ENCODE peak calls at places on chromosomes 2 and 18, in four cellular contexts. F is IMR-90, A is fibroblast of lung, K is PC-9. L is an unnamed sample.

GRCh38 chr18:9757851-9758587 is 49.9 kb downstream of the RAB31 start:
- DNase-seq in F (peak; percentile 57), A (peak; percentile 85), K (no peak), L (peak; percentile 22)

GRCh38 chr2:231985823-231986261 is 24.3 kb downstream of the DIS3L2 start:
- DNase-seq in F (no peak), A (no peak), K (no peak), L (peak; percentile 80)

GRCh38 chr18:48292229-48292628 is 117.0 kb downstream of the ZBTB7C start:
- DNase-seq in F (no peak), A (no peak), K (no peak), L (no peak)

GRCh38 chr2:29663266-29663665 is 258.1 kb downstream of the ALK start:
- DNase-seq in F (peak; percentile 70), A (peak; percentile 77), K (no peak), L (peak; percentile 73)

GRCh38 chr2:151289972-151290335 is 486 bp upstream of the NMI start:
- DNase-seq in F (peak; percentile 53), A (no peak), K (peak; percentile 87), L (peak; percentile 76)

GRCh38 chr2:112728384-112729175 is 7.8 kb downstream of the NT5DC4 start:
- DNase-seq in F (no peak), A (no peak), K (no peak), L (no peak)

GRCh38 chr18:62170857-62171256 is 16.0 kb downstream of the PIGN start:
- DNase-seq in F (no peak), A (peak; percentile 6), K (no peak), L (no peak)

GRCh38 chr2:73268831-73269685 is 15.2 kb downstream of the FBXO41 start:
- DNase-seq in F (peak; percentile 11), A (peak; percentile 32), K (no peak), L (peak; percentile 70)

GRCh38 chr2:156321243-156321904 is 11.1 kb downstream of the NR4A2 start:
- DNase-seq in F (no peak), A (no peak), K (no peak), L (no peak)

GRCh38 chr2:224577541-224577940 is 7.6 kb downstream of the CUL3 start:
- DNase-seq in F (no peak), A (no peak), K (no peak), L (no peak)

GRCh38 chr2:48694143-48694542 is 61.4 kb downstream of the LHCGR start:
- DNase-seq in F (peak; percentile 64), A (peak; percentile 92), K (no peak), L (peak; percentile 6)

GRCh38 chr2:38873763-38874162 is 2.0 kb downstream of the DHX57 start:
- DNase-seq in F (no peak), A (no peak), K (no peak), L (no peak)

GRCh38 chr18:27602092-27602491 is 417.0 kb upstream of the CHST9 start:
- DNase-seq in F (no peak), A (no peak), K (no peak), L (no peak)

GRCh38 chr2:62300925-62301324 is 105.0 kb downstream of the B3GNT2 start:
- DNase-seq in F (peak; percentile 6), A (no peak), K (no peak), L (no peak)

GRCh38 chr2:230762317-230762896 is 49.8 kb downstream of the CAB39 start:
- DNase-seq in F (no peak), A (no peak), K (no peak), L (peak; percentile 28)

GRCh38 chr2:182852787-182853186 is 13.7 kb downstream of the FRZB start:
- DNase-seq in F (no peak), A (peak; percentile 45), K (no peak), L (no peak)

GRCh38 chr2:171345971-171346722 is 87.6 kb downstream of the METTL8 start:
- DNase-seq in F (no peak), A (no peak), K (peak; percentile 59), L (no peak)

GRCh38 chr2:160033732-160034392 is 28.6 kb downstream of the PLA2R1 start:
- DNase-seq in F (peak; percentile 20), A (peak; percentile 57), K (no peak), L (no peak)

GRCh38 chr2:131030478-131030971 is 62.7 kb downstream of the FAM168B start:
- DNase-seq in F (no peak), A (no peak), K (no peak), L (no peak)

GRCh38 chr2:112803691-112804521 is 19.6 kb upstream of the IL1A start:
- DNase-seq in F (peak; percentile 94), A (peak; percentile 77), K (peak; percentile 80), L (peak; percentile 93)

GRCh38 chr2:25819597-25820039 is 58.7 kb downstream of the ASXL2 start:
- DNase-seq in F (no peak), A (no peak), K (no peak), L (no peak)

GRCh38 chr18:4541588-4541987 is 86.5 kb upstream of the DLGAP1 start:
- DNase-seq in F (no peak), A (no peak), K (no peak), L (no peak)

GRCh38 chr18:76458522-76459311 is 36.3 kb downstream of the ZNF516 start:
- DNase-seq in F (no peak), A (no peak), K (no peak), L (no peak)
- H3K4me1 ChIP-seq in F (peaks cover 45% of the 10 kb centered on the region), A (peaks cover 16% of the 10 kb centered on the region), K (no peaks in the 10 kb centered on the region), L (peaks cover 26% of the 10 kb centered on the region)

GRCh38 chr2:45205985-45206384 is 196.7 kb upstream of the SIX2 start:
- DNase-seq in F (no peak), A (no peak), K (no peak), L (no peak)
- H3K4me1 ChIP-seq in F (no peaks in the 10 kb centered on the region), A (no peaks in the 10 kb centered on the region), K (peaks cover 7% of the 10 kb centered on the region), L (no peaks in the 10 kb centered on the region)

DNA sequence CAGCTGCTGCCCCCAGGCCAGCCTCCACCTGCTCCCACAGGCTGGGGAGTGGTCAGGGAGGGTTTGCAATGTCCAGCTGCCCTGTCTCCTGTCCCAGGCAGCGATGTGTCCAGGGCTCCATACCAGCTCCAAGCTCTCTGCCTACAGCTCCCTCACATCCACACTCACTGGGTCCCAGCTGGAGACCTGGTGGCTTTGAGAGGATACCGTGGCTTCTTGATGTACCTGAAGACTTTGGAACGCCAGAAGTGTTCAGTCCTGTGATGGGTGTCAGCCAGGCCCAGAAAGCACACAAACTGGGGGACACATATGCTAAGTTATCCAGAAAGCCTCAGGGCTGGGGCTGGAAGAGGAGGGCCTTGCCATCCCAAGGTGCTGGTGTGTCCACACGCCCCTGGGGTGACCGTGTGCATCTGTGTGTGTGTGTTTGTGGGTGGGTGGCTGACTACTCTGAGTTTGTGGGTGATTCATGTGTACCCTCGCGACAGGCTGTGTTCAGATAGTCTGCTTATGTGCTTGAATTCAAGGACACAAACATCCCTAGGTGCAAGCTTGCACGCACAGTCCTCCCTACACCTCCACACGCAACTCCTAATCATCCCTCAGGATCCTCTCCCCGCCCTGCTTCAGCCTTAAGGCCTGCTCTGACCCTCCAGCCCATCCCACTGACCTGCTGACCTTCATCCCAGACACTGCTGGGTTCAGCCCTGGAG is 33.3 kb downstream of the ZFP36L2 start:
- DNase-seq in F (no peak), A (no peak), K (no peak), L (no peak)
- H3K4me1 ChIP-seq in F (no peaks in the 10 kb centered on the region), A (no peaks in the 10 kb centered on the region), K (peaks cover 26% of the 10 kb centered on the region), L (no peaks in the 10 kb centered on the region)

DNA sequence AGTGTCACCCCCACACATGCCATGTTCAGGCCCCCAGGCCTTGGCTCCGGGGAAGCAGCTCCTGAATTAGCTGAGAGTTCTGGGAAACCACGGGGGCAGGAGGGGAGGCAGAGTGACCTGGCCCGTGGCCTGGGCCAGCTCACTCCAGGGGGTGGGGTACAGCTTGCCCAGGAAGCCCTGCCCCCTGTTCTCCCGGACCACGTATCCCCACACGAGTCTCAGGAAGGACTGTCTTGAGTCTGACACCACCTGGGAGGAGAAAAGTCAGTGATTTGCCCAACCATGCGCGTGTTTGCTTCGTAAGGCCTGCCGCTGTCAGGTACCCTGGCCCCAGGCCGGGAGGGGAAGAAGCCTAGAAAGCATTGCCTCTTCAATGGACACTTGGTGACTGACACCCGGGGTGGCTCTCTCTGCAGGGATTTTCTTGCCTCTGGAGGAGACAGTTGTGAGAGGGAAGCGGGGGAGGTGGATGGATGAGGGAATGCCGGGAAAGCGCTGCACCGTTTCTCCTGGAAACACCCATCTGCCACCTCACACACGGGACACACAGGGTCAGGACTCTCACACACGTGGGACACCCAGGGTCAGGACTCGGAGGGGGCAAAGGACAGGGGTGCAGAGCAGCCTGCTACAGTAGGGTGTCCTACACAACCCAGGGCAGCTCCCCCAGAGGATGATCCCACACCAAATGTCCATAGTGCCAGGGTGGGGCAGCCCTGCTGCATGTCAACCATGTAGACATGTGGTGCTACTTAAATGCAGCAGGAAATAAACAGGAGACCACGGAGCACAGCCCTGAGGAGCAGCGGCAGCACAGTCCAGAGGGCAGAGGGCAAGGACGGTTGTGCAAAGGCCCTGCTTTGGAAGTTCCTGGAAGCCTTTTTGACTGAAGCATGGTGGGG is 4.9 kb downstream of the RAMP1 start:
- DNase-seq in F (no peak), A (peak; percentile 12), K (no peak), L (no peak)
- H3K4me1 ChIP-seq in F (peaks cover 21% of the 10 kb centered on the region), A (peaks cover 11% of the 10 kb centered on the region), K (peaks cover 93% of the 10 kb centered on the region), L (peaks cover 27% of the 10 kb centered on the region)

GRCh38 chr2:240456607-240457222 is 21.3 kb downstream of the GPC1 start:
- DNase-seq in F (no peak), A (no peak), K (peak; percentile 64), L (no peak)
- H3K4me1 ChIP-seq in F (peaks cover 7% of the 10 kb centered on the region), A (peaks cover 4% of the 10 kb centered on the region), K (peaks cover 63% of the 10 kb centered on the region), L (peaks cover 52% of the 10 kb centered on the region)

DNA sequence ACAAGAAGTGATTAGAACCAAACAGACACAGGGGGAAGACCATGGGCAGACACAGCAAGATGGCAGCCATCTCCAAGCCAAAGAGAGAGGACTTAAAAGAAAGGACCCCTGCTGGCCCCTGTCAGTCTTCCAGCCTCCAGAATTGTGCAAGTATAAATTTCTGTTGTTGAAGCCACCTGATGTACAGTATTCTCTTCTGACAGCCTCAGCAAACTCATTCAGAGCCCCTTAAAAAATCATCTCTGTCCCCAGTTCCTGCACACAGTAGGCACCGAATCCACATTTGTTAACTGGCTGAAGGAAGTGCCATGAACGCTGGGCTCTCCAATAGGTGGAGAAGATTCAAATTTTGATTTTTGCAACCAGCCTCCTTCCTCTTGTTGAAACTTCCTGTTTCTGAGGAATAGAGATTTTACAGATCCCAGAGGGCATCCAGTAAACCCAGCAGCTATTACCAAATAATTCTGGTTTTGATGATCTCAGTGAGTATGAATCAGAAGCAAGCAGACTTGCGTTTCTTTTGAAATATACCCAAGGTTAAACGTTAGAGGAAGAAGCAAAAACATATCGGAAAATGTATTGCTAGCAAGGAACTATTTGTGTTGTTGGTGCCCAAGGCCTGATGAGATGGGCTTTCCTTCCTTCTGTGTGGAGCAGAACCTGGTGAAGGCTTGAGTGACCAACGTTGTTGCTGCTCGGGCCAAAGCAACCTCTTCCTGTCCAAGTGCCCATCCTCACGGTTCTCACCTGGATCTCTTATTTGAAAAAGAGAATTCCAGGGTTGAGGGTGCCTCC is 47.7 kb upstream of the PLB1 start:
- DNase-seq in F (peak; percentile 91), A (peak; percentile 85), K (peak; percentile 87), L (peak; percentile 84)
- H3K4me1 ChIP-seq in F (peaks cover 37% of the 10 kb centered on the region), A (peaks cover 41% of the 10 kb centered on the region), K (peaks cover 71% of the 10 kb centered on the region), L (peaks cover 67% of the 10 kb centered on the region)

GRCh38 chr18:35923939-35924338 is 48.5 kb upstream of the RMP24 start:
- DNase-seq in F (no peak), A (no peak), K (no peak), L (no peak)
- H3K4me1 ChIP-seq in F (no peaks in the 10 kb centered on the region), A (no peaks in the 10 kb centered on the region), K (no peaks in the 10 kb centered on the region), L (peaks cover 10% of the 10 kb centered on the region)

L was measured in mammary epithelial cell.